ENCODE peak calls at places on chromosomes 11 and 22, in eight cellular contexts. S, B, L, Y, Q, P, O and D are unnamed samples.

GRCh38 chr11:12516387-12517110 is 139.2 kb downstream of the PARVA start:
- DNase-seq in S (no peak), B (no peak), L (no peak), Y (no peak), Q (no peak), P (no peak), O (no peak), D (no peak)

GRCh38 chr11:124674571-124674970 is 867 bp downstream of the SPA17 start:
- DNase-seq in S (no peak), B (no peak), L (no peak), Y (no peak), Q (no peak), P (no peak), O (no peak), D (no peak)

GRCh38 chr22:49726701-49727101 is 101.0 kb downstream of the BRD1 start:
- DNase-seq in S (no peak), B (no peak), L (no peak), Y (no peak), Q (no peak), P (no peak), O (no peak), D (no peak)

GRCh38 chr11:45333023-45333422 is 46.9 kb upstream of the SYT13 start:
- DNase-seq in S (no peak), B (no peak), L (peak; percentile 25), Y (no peak), Q (peak; percentile 21), P (no peak), O (no peak), D (no peak)

GRCh38 chr22:50531546-50532352 is 1.9 kb upstream of the TYMP start:
- DNase-seq in S (peak; percentile 72), B (peak; percentile 55), L (peak; percentile 88), Y (peak; percentile 77), Q (peak; percentile 42), P (peak; percentile 88), O (peak; percentile 89), D (peak; percentile 82)

GRCh38 chr11:111427471-111427912 is 48.4 kb upstream of the POU2AF1 start:
- DNase-seq in S (peak; percentile 63), B (no peak), L (no peak), Y (no peak), Q (no peak), P (no peak), O (no peak), D (peak; percentile 33)

GRCh38 chr11:61045271-61045670 is 57.0 kb upstream of the CD5 start:
- DNase-seq in S (no peak), B (no peak), L (no peak), Y (no peak), Q (no peak), P (no peak), O (no peak), D (no peak)

GRCh38 chr22:48758021-48758561 is 1069.6 kb downstream of the BRD1 start:
- DNase-seq in S (no peak), B (peak; percentile 1), L (peak; percentile 4), Y (no peak), Q (no peak), P (peak; percentile 24), O (no peak), D (no peak)

GRCh38 chr11:113553235-113553634 is 78.0 kb upstream of the DRD2 start:
- DNase-seq in S (peak; percentile 18), B (no peak), L (no peak), Y (no peak), Q (no peak), P (no peak), O (no peak), D (no peak)

GRCh38 chr22:20779813-20780148 is 5.9 kb downstream of the SERPIND1 start:
- DNase-seq in S (no peak), B (no peak), L (no peak), Y (no peak), Q (peak; percentile 44), P (no peak), O (no peak), D (no peak)

GRCh38 chr11:18010977-18011586 is 1.8 kb downstream of the SERGEF start:
- DNase-seq in S (no peak), B (no peak), L (no peak), Y (no peak), Q (no peak), P (no peak), O (no peak), D (no peak)

GRCh38 chr11:124481365-124482323 is 36.1 kb upstream of the OR8B8 start:
- DNase-seq in S (no peak), B (no peak), L (peak; percentile 39), Y (peak; percentile 55), Q (peak; percentile 27), P (no peak), O (no peak), D (no peak)

GRCh38 chr11:126602993-126603392 is 247.5 kb downstream of the ST3GAL4 start:
- DNase-seq in S (no peak), B (no peak), L (no peak), Y (no peak), Q (no peak), P (no peak), O (no peak), D (no peak)

GRCh38 chr11:126603486-126603885 is 248.0 kb downstream of the ST3GAL4 start:
- DNase-seq in S (no peak), B (no peak), L (no peak), Y (no peak), Q (no peak), P (no peak), O (no peak), D (no peak)

GRCh38 chr11:126601136-126601535 is 245.7 kb downstream of the ST3GAL4 start:
- DNase-seq in S (no peak), B (no peak), L (no peak), Y (no peak), Q (no peak), P (no peak), O (no peak), D (no peak)

GRCh38 chr11:126602349-126602940 is 247.0 kb downstream of the ST3GAL4 start:
- DNase-seq in S (no peak), B (no peak), L (no peak), Y (no peak), Q (no peak), P (no peak), O (no peak), D (no peak)

DNA sequence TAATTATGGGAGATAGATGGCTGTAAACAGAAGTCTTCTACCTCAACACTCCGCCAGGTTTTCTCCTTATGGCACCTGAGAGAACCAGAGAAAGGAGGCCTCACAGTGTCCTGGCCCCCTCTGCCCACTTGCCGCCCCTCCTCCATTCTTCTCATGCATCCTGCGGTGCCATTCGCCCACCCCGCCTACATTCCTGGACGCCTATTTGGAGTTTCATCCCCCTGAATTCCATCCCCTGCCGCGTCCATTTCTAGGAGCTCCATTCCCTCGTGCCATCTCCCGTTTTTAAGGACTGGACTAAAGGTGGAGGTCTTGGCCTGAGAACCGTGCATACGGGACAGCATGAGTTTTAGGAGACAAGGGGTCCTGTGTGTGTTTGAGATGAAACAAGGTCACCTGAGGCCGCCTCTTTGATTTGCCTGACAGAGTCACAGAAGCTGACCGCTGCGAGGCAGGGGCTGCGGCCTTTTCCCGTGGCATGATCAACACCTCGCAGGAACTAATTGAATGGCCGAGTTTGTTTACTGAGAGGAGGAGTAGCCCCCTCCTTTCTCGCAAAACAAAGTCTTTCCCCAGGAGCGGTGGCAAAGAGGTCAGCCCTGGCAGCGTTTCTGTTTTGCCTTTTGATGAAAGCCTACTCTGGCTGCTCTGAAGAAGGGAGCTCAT is 246.2 kb downstream of the ST3GAL4 start:
- DNase-seq in S (no peak), B (no peak), L (no peak), Y (no peak), Q (no peak), P (no peak), O (no peak), D (no peak)
- H3K27me3 ChIP-seq in S (no peaks in the 10 kb centered on the region), B (no peaks in the 10 kb centered on the region), L (peaks cover 21% of the 10 kb centered on the region), Y (no peaks in the 10 kb centered on the region), Q (no peaks in the 10 kb centered on the region), P (no peaks in the 10 kb centered on the region), O (no peaks in the 10 kb centered on the region), D (no peaks in the 10 kb centered on the region)

DNA sequence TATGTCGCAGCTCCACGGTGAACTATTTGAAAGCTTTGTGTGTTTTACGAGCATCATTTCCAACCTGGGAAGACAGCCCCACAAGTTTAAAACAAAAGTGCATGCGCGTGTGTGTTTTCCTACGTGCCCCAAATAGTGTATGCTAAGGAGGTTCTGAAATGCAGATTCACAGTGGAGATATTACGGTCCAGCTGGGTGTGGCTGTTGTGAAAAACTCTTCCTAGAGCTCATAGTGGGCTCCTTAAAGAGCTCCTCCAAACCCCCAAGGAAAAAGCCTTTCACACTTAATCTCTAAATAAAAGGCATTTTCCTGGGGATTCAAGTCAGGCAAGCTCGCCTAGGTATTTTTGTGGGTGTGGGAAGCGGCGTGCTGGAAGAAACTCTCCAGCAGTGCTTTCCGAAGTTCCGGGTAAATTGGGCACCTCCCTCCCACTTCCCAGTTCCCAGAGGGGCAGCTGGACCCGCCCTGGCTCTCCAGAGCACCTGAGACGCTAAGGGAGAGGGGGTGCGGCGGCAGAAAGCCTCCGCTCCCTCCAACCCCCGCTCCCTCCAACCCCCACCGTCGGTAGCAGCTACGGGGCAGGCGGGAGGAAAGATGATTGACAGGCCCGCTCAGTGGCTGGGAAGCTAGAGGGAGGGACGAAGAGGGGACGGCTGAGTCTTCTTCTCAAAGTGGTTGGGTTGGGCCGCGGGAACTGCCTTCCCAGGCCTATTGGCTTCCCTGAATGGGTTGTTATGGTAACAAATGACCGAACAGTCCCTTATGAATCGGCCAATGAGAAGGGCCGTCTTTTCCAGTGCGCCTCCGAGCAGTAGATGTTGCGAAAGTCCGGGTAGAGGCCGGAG is 558 bp upstream of the PCF11 start:
- DNase-seq in S (peak; percentile 99), B (peak; percentile 99), L (peak; percentile 99), Y (peak; percentile 88), Q (peak; percentile 100), P (peak; percentile 95), O (peak; percentile 99), D (peak; percentile 100)
- TF ChIP-seq POLR2A in S (peak; percentile 68), B (peak; percentile 97), L (peak; percentile 17), Y (no peak), Q (no peak), P (peak; percentile 81), O (peak; percentile 49), D (no peak)

DNA sequence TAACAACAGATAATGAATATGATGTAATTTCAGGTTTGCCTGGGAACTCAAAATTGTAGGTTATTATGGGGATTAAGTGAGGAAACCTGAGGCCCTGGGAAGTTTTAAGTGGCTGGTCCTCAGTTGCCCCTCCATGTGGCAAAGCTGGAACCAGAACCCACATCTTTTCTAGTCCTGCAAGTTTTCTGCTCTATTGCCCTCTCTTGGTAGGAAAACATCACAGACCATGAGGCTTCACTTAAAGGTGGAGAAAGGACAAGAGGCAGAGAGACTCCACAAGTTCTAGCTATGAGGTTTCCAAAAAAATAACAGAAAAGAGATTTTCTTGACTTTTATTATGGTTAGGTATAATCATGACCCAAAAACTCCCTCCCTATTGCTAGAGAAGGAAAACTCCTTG is 115.5 kb upstream of the DDI1 start:
- DNase-seq in S (no peak), B (no peak), L (no peak), Y (no peak), Q (no peak), P (no peak), O (no peak), D (no peak)
- H3K27ac ChIP-seq in S (no peak overlapping the region), B (no peak overlapping the region), L (no peak overlapping the region), Y (no peak overlapping the region), Q (no peak overlapping the region), P (no peak overlapping the region), O (no peak overlapping the region), D (no peak overlapping the region)

DNA sequence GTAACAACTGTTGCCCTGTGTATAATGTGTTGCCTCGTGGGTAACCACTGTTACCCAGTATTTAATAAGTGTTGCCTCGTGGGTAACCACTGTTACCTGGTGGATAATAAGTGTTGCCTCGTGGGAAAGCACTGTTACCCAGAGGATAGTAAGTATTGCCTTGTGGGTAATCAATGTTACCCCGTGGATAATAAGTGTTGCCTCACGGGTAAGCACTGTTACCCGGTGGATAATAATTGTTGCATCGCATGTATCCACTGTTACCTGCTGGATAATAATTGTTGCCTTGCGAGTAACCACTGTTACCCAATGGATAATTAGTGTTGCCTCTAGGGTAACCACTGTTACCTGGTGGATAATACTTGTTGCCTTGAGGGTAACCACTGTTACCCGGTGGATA is 17.1 kb upstream of the NXPE4 start:
- DNase-seq in S (no peak), B (no peak), L (no peak), Y (no peak), Q (no peak), P (no peak), O (no peak), D (no peak)
- H3K27me3 ChIP-seq in S (no peaks in the 10 kb centered on the region), B (no peaks in the 10 kb centered on the region), L (no peaks in the 10 kb centered on the region), Y (no peaks in the 10 kb centered on the region), Q (no peaks in the 10 kb centered on the region), P (no peaks in the 10 kb centered on the region), O (no peaks in the 10 kb centered on the region), D (no peaks in the 10 kb centered on the region)